ENCODE peak calls at places on chromosomes 12 and 14, in seven cellular contexts. One of them, this sample, is unnamed.

GRCh38 chr12:92143280-92143679 is 2.4 kb downstream of the BTG1 start:
- DNase-seq in kidney: no peak
- DNase-seq in PC-9: no peak
- DNase-seq in AG04450: no peak
- DNase-seq in fibroblast of lung: no peak
- DNase-seq in astrocyte of the spinal cord: no peak
- DNase-seq in cardiac fibroblast: no peak
- DNase-seq in this sample: no peak

GRCh38 chr12:52217223-52217622 is 15.8 kb upstream of the KRT7 start:
- DNase-seq in cardiac fibroblast: no peak
- DNase-seq in PC-9: peak
- DNase-seq in kidney: peak
- DNase-seq in astrocyte of the spinal cord: no peak
- DNase-seq in fibroblast of lung: no peak
- DNase-seq in AG04450: no peak
- DNase-seq in this sample: no peak

GRCh38 chr14:55245657-55246268 is 25.5 kb upstream of the FBXO34 start:
- DNase-seq in PC-9: no peak
- DNase-seq in AG04450: no peak
- DNase-seq in fibroblast of lung: peak
- DNase-seq in astrocyte of the spinal cord: peak
- DNase-seq in kidney: no peak
- DNase-seq in cardiac fibroblast: peak
- DNase-seq in this sample: peak

GRCh38 chr12:96197503-96198272 is 3.5 kb downstream of the ELK3 start:
- DNase-seq in fibroblast of lung: peak
- DNase-seq in PC-9: peak
- DNase-seq in astrocyte of the spinal cord: peak
- DNase-seq in cardiac fibroblast: peak
- DNase-seq in kidney: no peak
- DNase-seq in AG04450: peak
- DNase-seq in this sample: peak

GRCh38 chr14:22836301-22837058 is at the start of gene MMP14:
- DNase-seq in kidney: peak
- DNase-seq in AG04450: no peak
- DNase-seq in astrocyte of the spinal cord: peak
- DNase-seq in PC-9: no peak
- DNase-seq in cardiac fibroblast: peak
- DNase-seq in fibroblast of lung: peak
- DNase-seq in this sample: peak

GRCh38 chr14:51661504-51661903 is 9.8 kb downstream of the FRMD6 start:
- DNase-seq in kidney: no peak
- DNase-seq in fibroblast of lung: no peak
- DNase-seq in astrocyte of the spinal cord: no peak
- DNase-seq in cardiac fibroblast: no peak
- DNase-seq in AG04450: no peak
- DNase-seq in PC-9: no peak
- DNase-seq in this sample: no peak

GRCh38 chr12:1758887-1759286 is 61.5 kb upstream of the LRTM2 start:
- DNase-seq in astrocyte of the spinal cord: peak
- DNase-seq in kidney: no peak
- DNase-seq in AG04450: no peak
- DNase-seq in fibroblast of lung: no peak
- DNase-seq in cardiac fibroblast: peak
- DNase-seq in PC-9: peak
- DNase-seq in this sample: peak

GRCh38 chr12:42119085-42119633 is 25.5 kb downstream of the GXYLT1 start:
- DNase-seq in AG04450: peak
- DNase-seq in fibroblast of lung: peak
- DNase-seq in astrocyte of the spinal cord: peak
- DNase-seq in kidney: no peak
- DNase-seq in PC-9: no peak
- DNase-seq in cardiac fibroblast: peak
- DNase-seq in this sample: peak

GRCh38 chr14:32607399-32607798 is 278.3 kb downstream of the AKAP6 start:
- DNase-seq in astrocyte of the spinal cord: no peak
- DNase-seq in fibroblast of lung: peak
- DNase-seq in PC-9: no peak
- DNase-seq in AG04450: no peak
- DNase-seq in kidney: no peak
- DNase-seq in cardiac fibroblast: no peak
- DNase-seq in this sample: no peak

GRCh38 chr14:95365401-95365800 is 45.7 kb upstream of the CLMN start:
- DNase-seq in astrocyte of the spinal cord: no peak
- DNase-seq in AG04450: no peak
- DNase-seq in cardiac fibroblast: peak
- DNase-seq in PC-9: no peak
- DNase-seq in fibroblast of lung: no peak
- DNase-seq in kidney: no peak
- DNase-seq in this sample: peak

GRCh38 chr12:70609739-70610491 is 27.3 kb downstream of the PTPRB start:
- DNase-seq in fibroblast of lung: peak
- DNase-seq in kidney: peak
- DNase-seq in astrocyte of the spinal cord: no peak
- DNase-seq in cardiac fibroblast: peak
- DNase-seq in PC-9: no peak
- DNase-seq in AG04450: no peak
- DNase-seq in this sample: no peak

GRCh38 chr14:30869525-30870150 is 4.7 kb upstream of the COCH start:
- DNase-seq in astrocyte of the spinal cord: no peak
- DNase-seq in PC-9: no peak
- DNase-seq in AG04450: no peak
- DNase-seq in cardiac fibroblast: no peak
- DNase-seq in kidney: no peak
- DNase-seq in fibroblast of lung: no peak
- DNase-seq in this sample: no peak

GRCh38 chr12:118311666-118312065 is 61.0 kb downstream of the TAOK3 start:
- DNase-seq in AG04450: no peak
- DNase-seq in PC-9: no peak
- DNase-seq in fibroblast of lung: peak
- DNase-seq in astrocyte of the spinal cord: peak
- DNase-seq in kidney: no peak
- DNase-seq in cardiac fibroblast: no peak
- DNase-seq in this sample: no peak

GRCh38 chr14:95222870-95223398 is 65.6 kb upstream of the DICER1 start:
- DNase-seq in AG04450: no peak
- DNase-seq in PC-9: no peak
- DNase-seq in astrocyte of the spinal cord: peak
- DNase-seq in fibroblast of lung: peak
- DNase-seq in kidney: no peak
- DNase-seq in cardiac fibroblast: peak
- DNase-seq in this sample: peak

GRCh38 chr14:22641851-22642250 is 2.3 kb downstream of the OR6J1 start:
- DNase-seq in kidney: no peak
- DNase-seq in fibroblast of lung: no peak
- DNase-seq in PC-9: peak
- DNase-seq in cardiac fibroblast: no peak
- DNase-seq in astrocyte of the spinal cord: no peak
- DNase-seq in AG04450: no peak
- DNase-seq in this sample: no peak

GRCh38 chr12:54935235-54935951 is 49.2 kb downstream of the TESPA1 start:
- DNase-seq in astrocyte of the spinal cord: peak
- DNase-seq in kidney: no peak
- DNase-seq in cardiac fibroblast: peak
- DNase-seq in AG04450: peak
- DNase-seq in fibroblast of lung: peak
- DNase-seq in PC-9: peak
- DNase-seq in this sample: peak

GRCh38 chr12:26493656-26494055 is 298.3 kb downstream of the SSPN start:
- DNase-seq in PC-9: peak
- DNase-seq in AG04450: no peak
- DNase-seq in cardiac fibroblast: no peak
- DNase-seq in kidney: no peak
- DNase-seq in fibroblast of lung: peak
- DNase-seq in astrocyte of the spinal cord: no peak
- DNase-seq in this sample: no peak

GRCh38 chr12:65237153-65237552 is 41.3 kb upstream of the MSRB3 start:
- DNase-seq in AG04450: no peak
- DNase-seq in astrocyte of the spinal cord: no peak
- DNase-seq in PC-9: no peak
- DNase-seq in kidney: no peak
- DNase-seq in cardiac fibroblast: no peak
- DNase-seq in fibroblast of lung: no peak
- DNase-seq in this sample: no peak

GRCh38 chr12:65229441-65229840 is 49.0 kb upstream of the MSRB3 start:
- DNase-seq in AG04450: peak
- DNase-seq in cardiac fibroblast: peak
- DNase-seq in PC-9: peak
- DNase-seq in astrocyte of the spinal cord: peak
- DNase-seq in fibroblast of lung: peak
- DNase-seq in kidney: no peak
- DNase-seq in this sample: peak

GRCh38 chr12:65232490-65233077 is 45.9 kb upstream of the MSRB3 start:
- DNase-seq in kidney: no peak
- DNase-seq in astrocyte of the spinal cord: peak
- DNase-seq in fibroblast of lung: peak
- DNase-seq in PC-9: no peak
- DNase-seq in AG04450: no peak
- DNase-seq in cardiac fibroblast: peak
- DNase-seq in this sample: peak
- TF ChIP-seq CTCF in kidney: peak
- TF ChIP-seq CTCF in astrocyte of the spinal cord: peak
- TF ChIP-seq CTCF in fibroblast of lung: peak
- TF ChIP-seq CTCF in PC-9: peak
- TF ChIP-seq CTCF in AG04450: peak
- TF ChIP-seq CTCF in cardiac fibroblast: peak
- TF ChIP-seq CTCF in this sample: no peak

GRCh38 chr12:79688376-79689040 is 2.3 kb downstream of the PAWR start:
- DNase-seq in kidney: no peak
- DNase-seq in cardiac fibroblast: no peak
- DNase-seq in PC-9: no peak
- DNase-seq in fibroblast of lung: no peak
- DNase-seq in AG04450: no peak
- DNase-seq in astrocyte of the spinal cord: peak
- DNase-seq in this sample: no peak
- H3K4me3 ChIP-seq in kidney: peak
- H3K4me3 ChIP-seq in cardiac fibroblast: peak
- H3K4me3 ChIP-seq in PC-9: peak
- H3K4me3 ChIP-seq in fibroblast of lung: peak
- H3K4me3 ChIP-seq in AG04450: peak
- H3K4me3 ChIP-seq in astrocyte of the spinal cord: peak
- H3K4me3 ChIP-seq in this sample: peak

DNA sequence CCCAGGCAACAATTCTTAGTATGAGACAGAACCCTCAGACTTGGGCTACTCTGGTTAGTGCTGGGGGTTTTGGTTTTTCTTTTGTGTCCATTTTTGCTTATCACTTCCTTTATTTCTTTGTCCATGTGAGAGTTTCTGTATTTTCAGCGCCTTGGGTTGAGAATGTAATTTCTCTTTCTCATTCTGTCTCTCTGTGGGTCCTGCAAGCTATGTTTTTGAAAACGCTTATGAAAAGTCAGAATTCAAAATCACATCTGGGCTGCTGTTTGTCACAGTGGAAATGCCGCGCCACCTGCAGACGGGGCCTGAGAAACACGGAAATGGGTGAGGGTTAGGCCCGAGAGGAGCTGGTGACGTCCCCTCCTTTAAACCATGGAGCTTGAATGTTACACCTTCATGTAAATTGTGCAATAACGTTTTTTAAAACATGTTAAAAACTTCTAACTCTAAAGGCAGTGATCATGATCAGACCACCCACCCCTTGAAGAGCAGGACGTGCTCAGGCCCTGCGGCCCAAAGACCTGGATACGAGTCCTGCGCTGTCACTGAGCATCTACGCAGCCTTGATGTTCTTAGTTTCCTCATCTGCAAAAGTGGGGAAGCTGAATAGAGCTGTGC is 26.1 kb downstream of the JDP2 start:
- DNase-seq in AG04450: no peak
- DNase-seq in astrocyte of the spinal cord: no peak
- DNase-seq in kidney: no peak
- DNase-seq in PC-9: no peak
- DNase-seq in cardiac fibroblast: no peak
- DNase-seq in fibroblast of lung: no peak
- DNase-seq in this sample: no peak
- TF ChIP-seq CTCF in AG04450: no peak
- TF ChIP-seq CTCF in astrocyte of the spinal cord: no peak
- TF ChIP-seq CTCF in kidney: no peak
- TF ChIP-seq CTCF in PC-9: no peak
- TF ChIP-seq CTCF in cardiac fibroblast: no peak
- TF ChIP-seq CTCF in fibroblast of lung: no peak
- TF ChIP-seq CTCF in this sample: no peak

GRCh38 chr12:66678640-66679268 is at the start of gene GRIP1:
- DNase-seq in AG04450: no peak
- DNase-seq in fibroblast of lung: peak
- DNase-seq in kidney: no peak
- DNase-seq in PC-9: no peak
- DNase-seq in astrocyte of the spinal cord: peak
- DNase-seq in cardiac fibroblast: no peak
- DNase-seq in this sample: no peak
- H3K4me3 ChIP-seq in AG04450: no peak
- H3K4me3 ChIP-seq in fibroblast of lung: no peak
- H3K4me3 ChIP-seq in kidney: peak
- H3K4me3 ChIP-seq in PC-9: no peak
- H3K4me3 ChIP-seq in astrocyte of the spinal cord: peak
- H3K4me3 ChIP-seq in cardiac fibroblast: no peak
- H3K4me3 ChIP-seq in this sample: no peak

GRCh38 chr12:124656214-124656516 is 88.8 kb upstream of the NCOR2 start:
- DNase-seq in astrocyte of the spinal cord: no peak
- DNase-seq in AG04450: no peak
- DNase-seq in PC-9: no peak
- DNase-seq in kidney: no peak
- DNase-seq in cardiac fibroblast: no peak
- DNase-seq in fibroblast of lung: no peak
- DNase-seq in this sample: no peak
- TF ChIP-seq CTCF in astrocyte of the spinal cord: no peak
- TF ChIP-seq CTCF in AG04450: peak
- TF ChIP-seq CTCF in PC-9: no peak
- TF ChIP-seq CTCF in kidney: no peak
- TF ChIP-seq CTCF in cardiac fibroblast: peak
- TF ChIP-seq CTCF in fibroblast of lung: peak
- TF ChIP-seq CTCF in this sample: no peak